ENCODE peak calls at places on chromosome 9, in six cellular contexts. One of them, this sample, is unnamed.

GRCh38 chr9:21558627-21559401 is 76.7 kb upstream of the IFNE start:
- ATAC-seq in activated CD4-positive, alpha-beta T cell treated with anti-CD3 and anti-CD28 coated beads for 36 hours: peak; percentile 32
- ATAC-seq in HCT116: no peak
- ATAC-seq in pancreas: peak; percentile 18
- ATAC-seq in body of pancreas: peak; percentile 20
- ATAC-seq in gastroesophageal sphincter: no peak
- ATAC-seq in this sample: no peak

GRCh38 chr9:89375181-89375760 is 57.0 kb downstream of the SECISBP2 start:
- ATAC-seq in activated CD4-positive, alpha-beta T cell treated with anti-CD3 and anti-CD28 coated beads for 36 hours: peak; percentile 33
- ATAC-seq in HCT116: no peak
- ATAC-seq in pancreas: peak; percentile 71
- ATAC-seq in body of pancreas: no peak
- ATAC-seq in gastroesophageal sphincter: no peak
- ATAC-seq in this sample: peak; percentile 55

GRCh38 chr9:27280858-27281257 is 16.1 kb downstream of the EQTN start:
- ATAC-seq in activated CD4-positive, alpha-beta T cell treated with anti-CD3 and anti-CD28 coated beads for 36 hours: no peak
- ATAC-seq in HCT116: no peak
- ATAC-seq in pancreas: no peak
- ATAC-seq in body of pancreas: no peak
- ATAC-seq in gastroesophageal sphincter: no peak
- ATAC-seq in this sample: no peak

GRCh38 chr9:122138560-122139268 is 20.9 kb downstream of the NDUFA8 start:
- ATAC-seq in activated CD4-positive, alpha-beta T cell treated with anti-CD3 and anti-CD28 coated beads for 36 hours: no peak
- ATAC-seq in HCT116: peak; percentile 80
- ATAC-seq in pancreas: no peak
- ATAC-seq in body of pancreas: no peak
- ATAC-seq in gastroesophageal sphincter: no peak
- ATAC-seq in this sample: peak; percentile 44

GRCh38 chr9:79570449-79571308 is 1.1 kb upstream of the TLE4 start:
- ATAC-seq in activated CD4-positive, alpha-beta T cell treated with anti-CD3 and anti-CD28 coated beads for 36 hours: no peak
- ATAC-seq in HCT116: no peak
- ATAC-seq in pancreas: peak; percentile 0
- ATAC-seq in body of pancreas: no peak
- ATAC-seq in gastroesophageal sphincter: no peak
- ATAC-seq in this sample: peak; percentile 27

GRCh38 chr9:137146527-137146918 is 7.6 kb downstream of the GRIN1 start:
- ATAC-seq in activated CD4-positive, alpha-beta T cell treated with anti-CD3 and anti-CD28 coated beads for 36 hours: no peak
- ATAC-seq in HCT116: no peak
- ATAC-seq in pancreas: no peak
- ATAC-seq in body of pancreas: no peak
- ATAC-seq in gastroesophageal sphincter: no peak
- ATAC-seq in this sample: no peak

GRCh38 chr9:98484218-98484617 is 224.5 kb downstream of the GABBR2 start:
- ATAC-seq in activated CD4-positive, alpha-beta T cell treated with anti-CD3 and anti-CD28 coated beads for 36 hours: no peak
- ATAC-seq in HCT116: no peak
- ATAC-seq in pancreas: no peak
- ATAC-seq in body of pancreas: no peak
- ATAC-seq in gastroesophageal sphincter: no peak
- ATAC-seq in this sample: no peak

GRCh38 chr9:124259273-124260078 is 1.7 kb downstream of the NEK6 start:
- ATAC-seq in activated CD4-positive, alpha-beta T cell treated with anti-CD3 and anti-CD28 coated beads for 36 hours: no peak
- ATAC-seq in HCT116: peak; percentile 42
- ATAC-seq in pancreas: peak; percentile 77
- ATAC-seq in body of pancreas: peak; percentile 77
- ATAC-seq in gastroesophageal sphincter: peak; percentile 69
- ATAC-seq in this sample: peak; percentile 64

GRCh38 chr9:77807295-77807694 is 159.2 kb upstream of the GNA14 start:
- ATAC-seq in activated CD4-positive, alpha-beta T cell treated with anti-CD3 and anti-CD28 coated beads for 36 hours: peak; percentile 89
- ATAC-seq in HCT116: no peak
- ATAC-seq in pancreas: peak; percentile 26
- ATAC-seq in body of pancreas: peak; percentile 38
- ATAC-seq in gastroesophageal sphincter: peak; percentile 84
- ATAC-seq in this sample: peak; percentile 64

GRCh38 chr9:131478421-131478868 is 24.3 kb upstream of the POMT1 start:
- ATAC-seq in activated CD4-positive, alpha-beta T cell treated with anti-CD3 and anti-CD28 coated beads for 36 hours: peak; percentile 64
- ATAC-seq in HCT116: peak; percentile 71
- ATAC-seq in pancreas: peak; percentile 41
- ATAC-seq in body of pancreas: no peak
- ATAC-seq in gastroesophageal sphincter: no peak
- ATAC-seq in this sample: peak; percentile 65

GRCh38 chr9:20373263-20373662 is 249.0 kb downstream of the MLLT3 start:
- ATAC-seq in activated CD4-positive, alpha-beta T cell treated with anti-CD3 and anti-CD28 coated beads for 36 hours: no peak
- ATAC-seq in HCT116: no peak
- ATAC-seq in pancreas: no peak
- ATAC-seq in body of pancreas: no peak
- ATAC-seq in gastroesophageal sphincter: no peak
- ATAC-seq in this sample: no peak

GRCh38 chr9:6927838-6928237 is 170.1 kb downstream of the KDM4C start:
- ATAC-seq in activated CD4-positive, alpha-beta T cell treated with anti-CD3 and anti-CD28 coated beads for 36 hours: no peak
- ATAC-seq in HCT116: no peak
- ATAC-seq in pancreas: no peak
- ATAC-seq in body of pancreas: no peak
- ATAC-seq in gastroesophageal sphincter: no peak
- ATAC-seq in this sample: no peak

GRCh38 chr9:13896922-13897835 is 416.8 kb downstream of the NFIB start:
- ATAC-seq in activated CD4-positive, alpha-beta T cell treated with anti-CD3 and anti-CD28 coated beads for 36 hours: no peak
- ATAC-seq in HCT116: no peak
- ATAC-seq in pancreas: no peak
- ATAC-seq in body of pancreas: no peak
- ATAC-seq in gastroesophageal sphincter: no peak
- ATAC-seq in this sample: no peak

GRCh38 chr9:35688558-35689350 is 971 bp downstream of the TPM2 start:
- ATAC-seq in activated CD4-positive, alpha-beta T cell treated with anti-CD3 and anti-CD28 coated beads for 36 hours: peak; percentile 90
- ATAC-seq in HCT116: peak; percentile 9
- ATAC-seq in pancreas: no peak
- ATAC-seq in body of pancreas: no peak
- ATAC-seq in gastroesophageal sphincter: no peak
- ATAC-seq in this sample: peak; percentile 54

GRCh38 chr9:37944671-37945481 is 40.9 kb upstream of the SLC25A51 start:
- ATAC-seq in activated CD4-positive, alpha-beta T cell treated with anti-CD3 and anti-CD28 coated beads for 36 hours: no peak
- ATAC-seq in HCT116: no peak
- ATAC-seq in pancreas: no peak
- ATAC-seq in body of pancreas: no peak
- ATAC-seq in gastroesophageal sphincter: no peak
- ATAC-seq in this sample: peak; percentile 46

GRCh38 chr9:130982636-130983282 is 26.2 kb upstream of the LAMC3 start:
- ATAC-seq in activated CD4-positive, alpha-beta T cell treated with anti-CD3 and anti-CD28 coated beads for 36 hours: no peak
- ATAC-seq in HCT116: no peak
- ATAC-seq in pancreas: no peak
- ATAC-seq in body of pancreas: no peak
- ATAC-seq in gastroesophageal sphincter: no peak
- ATAC-seq in this sample: no peak

GRCh38 chr9:98374385-98375051 is 119.1 kb upstream of the TBC1D2 start:
- ATAC-seq in activated CD4-positive, alpha-beta T cell treated with anti-CD3 and anti-CD28 coated beads for 36 hours: no peak
- ATAC-seq in HCT116: no peak
- ATAC-seq in pancreas: peak; percentile 94
- ATAC-seq in body of pancreas: peak; percentile 87
- ATAC-seq in gastroesophageal sphincter: no peak
- ATAC-seq in this sample: peak; percentile 41

GRCh38 chr9:100401042-100401441 is 25.9 kb upstream of the MSANTD3 start:
- ATAC-seq in activated CD4-positive, alpha-beta T cell treated with anti-CD3 and anti-CD28 coated beads for 36 hours: no peak
- ATAC-seq in HCT116: peak; percentile 58
- ATAC-seq in pancreas: no peak
- ATAC-seq in body of pancreas: no peak
- ATAC-seq in gastroesophageal sphincter: no peak
- ATAC-seq in this sample: no peak

GRCh38 chr9:27183701-27184100 is 74.7 kb downstream of the TEK start:
- ATAC-seq in activated CD4-positive, alpha-beta T cell treated with anti-CD3 and anti-CD28 coated beads for 36 hours: no peak
- ATAC-seq in HCT116: peak; percentile 40
- ATAC-seq in pancreas: no peak
- ATAC-seq in body of pancreas: no peak
- ATAC-seq in gastroesophageal sphincter: no peak
- ATAC-seq in this sample: peak; percentile 66

GRCh38 chr9:90099262-90099982 is 494.6 kb downstream of the GADD45G start:
- ATAC-seq in activated CD4-positive, alpha-beta T cell treated with anti-CD3 and anti-CD28 coated beads for 36 hours: no peak
- ATAC-seq in HCT116: no peak
- ATAC-seq in pancreas: peak; percentile 59
- ATAC-seq in body of pancreas: peak; percentile 26
- ATAC-seq in gastroesophageal sphincter: peak; percentile 18
- ATAC-seq in this sample: no peak

GRCh38 chr9:133963166-133963565 is 29.0 kb downstream of the VAV2 start:
- ATAC-seq in activated CD4-positive, alpha-beta T cell treated with anti-CD3 and anti-CD28 coated beads for 36 hours: no peak
- ATAC-seq in HCT116: no peak
- ATAC-seq in pancreas: peak; percentile 18
- ATAC-seq in body of pancreas: no peak
- ATAC-seq in gastroesophageal sphincter: no peak
- ATAC-seq in this sample: no peak

GRCh38 chr9:96022445-96023031 is 147.0 kb downstream of the ERCC6L2 start:
- ATAC-seq in activated CD4-positive, alpha-beta T cell treated with anti-CD3 and anti-CD28 coated beads for 36 hours: no peak
- ATAC-seq in HCT116: no peak
- ATAC-seq in pancreas: no peak
- ATAC-seq in body of pancreas: no peak
- ATAC-seq in gastroesophageal sphincter: no peak
- ATAC-seq in this sample: no peak

GRCh38 chr9:91572044-91572443 is 148.4 kb upstream of the NFIL3 start:
- ATAC-seq in activated CD4-positive, alpha-beta T cell treated with anti-CD3 and anti-CD28 coated beads for 36 hours: no peak
- ATAC-seq in HCT116: no peak
- ATAC-seq in pancreas: peak; percentile 47
- ATAC-seq in body of pancreas: no peak
- ATAC-seq in gastroesophageal sphincter: peak; percentile 43
- ATAC-seq in this sample: no peak

GRCh38 chr9:104073770-104074133 is 20.4 kb upstream of the SMC2 start:
- ATAC-seq in activated CD4-positive, alpha-beta T cell treated with anti-CD3 and anti-CD28 coated beads for 36 hours: no peak
- ATAC-seq in HCT116: no peak
- ATAC-seq in pancreas: peak; percentile 90
- ATAC-seq in body of pancreas: peak; percentile 68
- ATAC-seq in gastroesophageal sphincter: no peak
- ATAC-seq in this sample: no peak

GRCh38 chr9:108160039-108160438 is 670.5 kb upstream of the KLF4 start:
- ATAC-seq in activated CD4-positive, alpha-beta T cell treated with anti-CD3 and anti-CD28 coated beads for 36 hours: no peak
- ATAC-seq in HCT116: no peak
- ATAC-seq in pancreas: no peak
- ATAC-seq in body of pancreas: no peak
- ATAC-seq in gastroesophageal sphincter: no peak
- ATAC-seq in this sample: no peak

GRCh38 chr9:90802534-90802933 is 915 bp downstream of the SYK start:
- ATAC-seq in activated CD4-positive, alpha-beta T cell treated with anti-CD3 and anti-CD28 coated beads for 36 hours: no peak
- ATAC-seq in HCT116: no peak
- ATAC-seq in pancreas: no peak
- ATAC-seq in body of pancreas: no peak
- ATAC-seq in gastroesophageal sphincter: no peak
- ATAC-seq in this sample: no peak

GRCh38 chr9:114351932-114352331 is 22.3 kb downstream of the ORM2 start:
- ATAC-seq in activated CD4-positive, alpha-beta T cell treated with anti-CD3 and anti-CD28 coated beads for 36 hours: no peak
- ATAC-seq in HCT116: no peak
- ATAC-seq in pancreas: no peak
- ATAC-seq in body of pancreas: no peak
- ATAC-seq in gastroesophageal sphincter: peak; percentile 31
- ATAC-seq in this sample: no peak

GRCh38 chr9:107983191-107983603 is 493.6 kb upstream of the KLF4 start:
- ATAC-seq in activated CD4-positive, alpha-beta T cell treated with anti-CD3 and anti-CD28 coated beads for 36 hours: no peak
- ATAC-seq in HCT116: no peak
- ATAC-seq in pancreas: no peak
- ATAC-seq in body of pancreas: no peak
- ATAC-seq in gastroesophageal sphincter: peak; percentile 82
- ATAC-seq in this sample: no peak

GRCh38 chr9:137428841-137429545 is 5.8 kb downstream of the NOXA1 start:
- ATAC-seq in activated CD4-positive, alpha-beta T cell treated with anti-CD3 and anti-CD28 coated beads for 36 hours: no peak
- ATAC-seq in HCT116: no peak
- ATAC-seq in pancreas: no peak
- ATAC-seq in body of pancreas: no peak
- ATAC-seq in gastroesophageal sphincter: no peak
- ATAC-seq in this sample: no peak